ENCODE peak calls at places on chromosomes 16 and 17, in six cellular contexts. A is transverse colon, U is iPS DF 6.9, K is mesendoderm, G is cardiac muscle cell, B is stomach. Y is an unnamed sample.
A peak's percentile ranks its signal among the peaks of the same experiment; 100 is the strongest.

GRCh38 chr16:19289805-19290490 is 4.4 kb downstream of the CLEC19A start:
- DNase-seq in A (no peak), U (no peak), K (peak; percentile 68), G (peak; percentile 2), B (peak; percentile 68), Y (no peak)

GRCh38 chr16:27547134-27547533 is 2.6 kb downstream of the GTF3C1 start:
- DNase-seq in A (no peak), U (no peak), K (no peak), G (no peak), B (no peak), Y (no peak)

GRCh38 chr16:49776085-49776501 is 79.8 kb downstream of the ZNF423 start:
- DNase-seq in A (no peak), U (no peak), K (peak; percentile 75), G (peak; percentile 36), B (no peak), Y (no peak)

GRCh38 chr17:79988163-79988971 is 47.3 kb downstream of the TBC1D16 start:
- DNase-seq in A (peak; percentile 61), U (no peak), K (no peak), G (no peak), B (peak; percentile 78), Y (peak; percentile 34)

GRCh38 chr17:29569245-29569950 is 897 bp downstream of the TP53I13 start:
- DNase-seq in A (no peak), U (no peak), K (peak; percentile 38), G (no peak), B (no peak), Y (no peak)

GRCh38 chr17:42783062-42783777 is 2.8 kb downstream of the WNK4 start:
- DNase-seq in A (no peak), U (no peak), K (peak; percentile 80), G (no peak), B (no peak), Y (no peak)

GRCh38 chr16:379183-379960 is 2.4 kb downstream of the PGAP6 start:
- DNase-seq in A (peak; percentile 84), U (no peak), K (peak; percentile 84), G (no peak), B (peak; percentile 93), Y (no peak)

GRCh38 chr16:86322283-86322682 is 188.0 kb upstream of the FOXF1 start:
- DNase-seq in A (no peak), U (no peak), K (no peak), G (no peak), B (no peak), Y (no peak)

GRCh38 chr17:6137716-6138502 is 67.7 kb downstream of the WSCD1 start:
- DNase-seq in A (no peak), U (no peak), K (no peak), G (no peak), B (no peak), Y (no peak)

GRCh38 chr16:3035972-3036725 is 595 bp downstream of the BICDL2 start:
- DNase-seq in A (peak; percentile 72), U (no peak), K (no peak), G (no peak), B (peak; percentile 79), Y (no peak)

GRCh38 chr17:30210366-30210765 is 25.1 kb downstream of the SLC6A4 start:
- DNase-seq in A (no peak), U (no peak), K (no peak), G (no peak), B (no peak), Y (no peak)

DNA sequence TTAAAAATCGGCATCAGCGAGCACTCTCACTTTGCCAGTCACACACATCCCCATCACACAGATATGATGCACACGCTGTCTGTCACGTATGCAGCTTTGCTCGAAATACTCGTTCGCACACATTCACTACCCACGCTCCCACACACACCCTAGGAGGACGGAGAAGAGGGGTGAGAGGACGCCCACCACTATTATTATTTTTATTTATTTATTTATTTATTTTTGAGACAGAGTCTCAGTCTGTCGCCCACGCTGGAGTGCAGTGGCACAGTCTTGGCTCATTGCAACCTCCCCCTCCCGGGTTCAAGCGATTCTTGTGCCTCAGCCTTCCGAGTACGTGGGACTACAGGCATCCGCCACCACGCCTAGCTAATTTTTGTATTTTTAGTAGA is 30.4 kb downstream of the HASPIN start:
- DNase-seq in A (no peak), U (no peak), K (no peak), G (no peak), B (no peak), Y (no peak)
- H3K27me3 ChIP-seq in A (no peaks in the 10 kb centered on the region), U (no peaks in the 10 kb centered on the region), K (no peaks in the 10 kb centered on the region), G (no peaks in the 10 kb centered on the region), B (no peaks in the 10 kb centered on the region), Y (no peaks in the 10 kb centered on the region)

GRCh38 chr16:57619606-57620315 is 8.7 kb upstream of the ADGRG1 start:
- DNase-seq in A (peak; percentile 83), U (no peak), K (no peak), G (no peak), B (peak; percentile 85), Y (no peak)
- H3K4me3 ChIP-seq in A (peak overlapping the region; percentile 25), U (no peak overlapping the region), K (no peak overlapping the region), G (no peak overlapping the region), B (peak overlapping the region; percentile 32), Y (no peak overlapping the region)

DNA sequence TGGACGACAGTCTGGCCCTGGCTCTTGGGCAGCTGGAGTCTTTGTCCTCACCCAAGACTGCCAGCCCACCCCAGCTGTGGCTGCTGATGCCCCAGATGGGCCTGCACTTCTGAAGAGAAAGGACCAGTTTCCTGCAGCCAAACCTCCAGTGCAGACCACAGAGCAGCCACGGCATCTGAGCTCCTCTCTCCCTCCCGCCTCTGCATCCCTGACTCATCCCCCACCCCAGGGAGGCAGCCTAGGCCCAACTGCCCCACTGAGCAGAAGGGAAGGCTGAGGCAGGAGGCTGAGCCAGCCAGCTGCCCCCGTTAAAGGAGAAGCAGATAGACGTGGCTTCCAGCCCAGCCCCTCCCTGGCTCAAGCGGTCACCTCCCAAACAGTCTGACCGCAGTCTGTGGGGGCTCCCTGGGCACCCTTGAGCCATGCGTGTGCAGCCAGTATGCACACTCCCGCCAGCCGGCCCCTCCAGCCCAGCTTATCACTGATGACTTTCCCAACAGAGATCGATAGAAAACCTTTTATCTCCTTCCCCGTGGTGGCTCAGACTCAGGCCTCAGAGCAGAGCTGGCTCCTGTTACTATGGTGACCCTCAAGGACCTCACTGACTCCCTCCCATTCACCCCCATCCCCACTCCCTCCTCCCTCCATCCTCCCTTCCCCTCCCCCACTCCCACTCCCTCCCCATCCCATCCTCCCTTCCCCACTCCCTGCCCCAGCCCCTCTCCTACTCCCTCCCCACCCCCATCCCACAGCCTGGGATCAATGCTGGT is 12.0 kb upstream of the RAI1 start:
- DNase-seq in A (no peak), U (no peak), K (peak; percentile 35), G (no peak), B (no peak), Y (no peak)
- H3K27me3 ChIP-seq in A (no peaks in the 10 kb centered on the region), U (peaks cover 4% of the 10 kb centered on the region), K (no peaks in the 10 kb centered on the region), G (no peaks in the 10 kb centered on the region), B (no peaks in the 10 kb centered on the region), Y (no peaks in the 10 kb centered on the region)

DNA sequence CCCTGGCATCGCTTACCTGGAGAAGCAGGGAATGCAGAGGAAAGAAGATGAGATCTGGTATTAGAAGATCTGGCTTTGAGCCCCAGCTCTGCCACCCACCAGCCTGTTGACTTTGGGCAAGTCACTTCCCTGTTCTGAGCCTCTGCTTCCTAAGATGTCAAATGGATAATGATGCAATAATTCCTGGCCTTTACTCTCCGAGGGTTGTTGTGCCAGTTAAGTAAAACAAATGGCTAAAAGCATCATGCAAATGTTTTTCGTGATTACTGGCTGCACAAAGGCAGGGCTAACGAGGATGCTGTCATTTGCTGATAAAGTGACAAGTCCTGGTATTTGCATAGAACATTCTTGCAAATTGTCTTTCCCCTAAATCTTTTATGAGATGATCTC is 1.3 kb upstream of the ZNF821 start:
- DNase-seq in A (no peak), U (no peak), K (peak; percentile 84), G (no peak), B (no peak), Y (no peak)
- H3K4me3 ChIP-seq in A (no peak overlapping the region), U (no peak overlapping the region), K (no peak overlapping the region), G (no peak overlapping the region), B (no peak overlapping the region), Y (no peak overlapping the region)

GRCh38 chr16:22847100-22847499 is 33.1 kb downstream of the HS3ST2 start:
- DNase-seq in A (no peak), U (no peak), K (no peak), G (no peak), B (no peak), Y (no peak)
- H3K27me3 ChIP-seq in A (peaks cover 2% of the 10 kb centered on the region), U (no peaks in the 10 kb centered on the region), K (no peaks in the 10 kb centered on the region), G (no peaks in the 10 kb centered on the region), B (no peaks in the 10 kb centered on the region), Y (no peaks in the 10 kb centered on the region)

GRCh38 chr17:57457188-57457587 is 200.9 kb downstream of the MSI2 start:
- DNase-seq in A (no peak), U (no peak), K (no peak), G (no peak), B (no peak), Y (no peak)

GRCh38 chr17:57461082-57461481 is 204.8 kb downstream of the MSI2 start:
- DNase-seq in A (no peak), U (no peak), K (no peak), G (no peak), B (no peak), Y (no peak)

GRCh38 chr17:57462007-57462579 is 205.8 kb downstream of the MSI2 start:
- DNase-seq in A (no peak), U (no peak), K (no peak), G (no peak), B (no peak), Y (no peak)

GRCh38 chr17:57458718-57459285 is 202.5 kb downstream of the MSI2 start:
- DNase-seq in A (no peak), U (no peak), K (no peak), G (no peak), B (no peak), Y (no peak)

DNA sequence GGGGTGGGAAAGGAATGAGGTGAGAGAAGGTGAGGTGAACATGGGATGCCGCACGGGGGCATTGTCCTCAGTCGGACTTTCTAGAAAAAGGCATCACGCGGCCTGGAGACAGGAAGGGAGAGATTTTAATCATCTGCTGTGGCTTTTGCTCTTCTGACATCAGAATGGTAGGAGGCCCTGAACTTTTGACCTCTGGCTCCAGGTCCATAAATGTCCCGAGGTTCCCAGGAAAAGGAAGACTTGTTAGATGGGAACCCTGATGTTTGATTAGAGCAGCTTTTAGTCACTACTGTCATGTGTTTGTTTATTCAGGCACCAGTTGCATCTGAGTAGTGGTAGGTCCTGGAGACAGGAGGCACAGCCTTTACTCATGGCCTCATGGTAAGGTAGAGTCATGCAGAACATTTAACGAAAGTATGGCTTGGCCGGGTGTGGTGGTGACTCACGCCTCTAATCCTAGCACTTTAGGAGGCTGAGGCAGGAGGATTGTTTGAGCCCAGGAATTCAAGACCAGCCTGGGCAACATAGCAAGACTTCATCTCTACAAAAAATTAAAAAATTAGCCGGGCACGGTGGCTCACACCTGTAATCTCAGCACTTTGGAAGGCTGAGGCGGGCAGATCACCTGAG is 203.1 kb downstream of the MSI2 start:
- DNase-seq in A (no peak), U (no peak), K (no peak), G (no peak), B (no peak), Y (no peak)
- H3K4me3 ChIP-seq in A (no peak overlapping the region), U (no peak overlapping the region), K (no peak overlapping the region), G (no peak overlapping the region), B (no peak overlapping the region), Y (no peak overlapping the region)

Y was measured in CD8-positive, alpha-beta memory T cell.